ENCODE peak calls at places on chromosomes 7 and 10, in four cellular contexts. M, X, D and A are unnamed samples.

GRCh38 chr10:3784510-3785250 is at the start of gene KLF6:
- DNase-seq in D (no peak), X (peak; percentile 42), M (peak; percentile 51), A (peak; percentile 41)

GRCh38 chr7:102819151-102819550 is 70.4 kb downstream of the FAM185A start:
- DNase-seq in M (no peak), D (no peak), X (no peak), A (no peak)

GRCh38 chr7:101308245-101309085 is 13.1 kb downstream of the IFT22 start:
- DNase-seq in X (peak; percentile 84), D (peak; percentile 75), M (no peak), A (no peak)

GRCh38 chr10:18409599-18410397 is 241.6 kb downstream of the NSUN6 start:
- DNase-seq in X (no peak), D (no peak), M (no peak), A (no peak)

GRCh38 chr10:107740962-107741690 is 576.6 kb upstream of the SORCS1 start:
- DNase-seq in D (no peak), X (no peak), M (peak; percentile 3), A (no peak)

GRCh38 chr10:90960355-90960814 is 39.5 kb upstream of the ANKRD1 start:
- DNase-seq in D (no peak), X (no peak), M (peak; percentile 52), A (no peak)

GRCh38 chr7:108135446-108136190 is 5.5 kb upstream of the LAMB4 start:
- DNase-seq in D (no peak), M (peak; percentile 44), X (peak; percentile 6), A (no peak)

GRCh38 chr7:36651404-36651803 is 72.9 kb downstream of the AOAH start:
- DNase-seq in X (no peak), M (no peak), D (no peak), A (no peak)

GRCh38 chr10:21500578-21500910 is 24.9 kb downstream of the SKIDA1 start:
- DNase-seq in X (no peak), M (no peak), D (no peak), A (no peak)

GRCh38 chr7:26699761-26700160 is 164.6 kb downstream of the SKAP2 start:
- DNase-seq in X (no peak), M (no peak), D (no peak), A (no peak)

GRCh38 chr7:142864980-142865747 is 10.3 kb downstream of the EPHB6 start:
- DNase-seq in X (no peak), M (no peak), D (no peak), A (no peak)

GRCh38 chr7:131235489-131236317 is 92.0 kb upstream of the MKLN1 start:
- DNase-seq in M (no peak), X (peak; percentile 34), D (no peak), A (no peak)

GRCh38 chr10:58319599-58319998 is 15.2 kb upstream of the UBE2D1 start:
- DNase-seq in M (no peak), D (no peak), X (no peak), A (no peak)

GRCh38 chr10:26860542-26861325 is at the start of gene ABI1:
- DNase-seq in M (peak; percentile 95), D (peak; percentile 98), X (peak; percentile 97), A (peak; percentile 94)
- TF ChIP-seq CTCF in M (peak; percentile 60), D (peak; percentile 68), X (peak; percentile 55), A (no peak)

GRCh38 chr10:112347709-112348671 is 25.9 kb upstream of the ACSL5 start:
- DNase-seq in X (peak; percentile 28), M (no peak), D (no peak), A (no peak)

GRCh38 chr10:112346774-112347173 is 27.1 kb upstream of the ACSL5 start:
- DNase-seq in X (no peak), D (no peak), M (no peak), A (no peak)

GRCh38 chr10:112348759-112349158 is 25.2 kb upstream of the ACSL5 start:
- DNase-seq in M (no peak), X (no peak), D (no peak), A (no peak)

GRCh38 chr10:112352044-112352443 is 21.9 kb upstream of the ACSL5 start:
- DNase-seq in X (peak; percentile 2), D (no peak), M (no peak), A (no peak)

GRCh38 chr10:112349521-112350085 is 24.3 kb upstream of the ACSL5 start:
- DNase-seq in D (no peak), M (no peak), X (peak; percentile 2), A (no peak)
- TF ChIP-seq CTCF in D (no peak), M (no peak), X (no peak), A (no peak)

GRCh38 chr7:32915041-32915536 is 23.5 kb upstream of the KBTBD2 start:
- DNase-seq in D (no peak), M (no peak), X (no peak), A (no peak)

GRCh38 chr7:32910195-32910594 is 18.6 kb upstream of the KBTBD2 start:
- DNase-seq in M (no peak), D (no peak), X (no peak), A (no peak)

GRCh38 chr7:32916006-32916405 is 24.4 kb upstream of the KBTBD2 start:
- DNase-seq in X (no peak), D (no peak), M (no peak), A (no peak)

DNA sequence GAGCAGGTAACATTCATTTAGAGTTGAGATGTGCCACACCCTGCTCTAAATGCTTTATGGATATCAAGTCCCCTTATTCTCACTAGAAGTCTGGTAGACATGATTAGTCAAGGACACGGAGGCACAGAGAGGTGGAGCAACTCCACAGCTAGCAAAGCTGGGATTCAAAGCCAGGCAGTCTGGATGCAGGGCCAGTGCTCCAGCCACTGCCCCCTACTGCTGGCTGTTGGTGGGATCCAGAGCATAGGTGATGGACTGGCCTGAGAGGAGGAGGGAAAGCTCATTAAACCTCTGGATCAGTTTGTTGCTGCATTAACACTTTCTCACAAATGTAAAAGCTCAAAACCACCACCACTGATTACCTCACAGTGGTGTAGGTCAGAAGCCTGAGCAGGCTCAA is 22.6 kb upstream of the KBTBD2 start:
- DNase-seq in M (no peak), D (no peak), X (no peak), A (no peak)
- TF ChIP-seq CTCF in M (no peak), D (no peak), X (no peak), A (no peak)

DNA sequence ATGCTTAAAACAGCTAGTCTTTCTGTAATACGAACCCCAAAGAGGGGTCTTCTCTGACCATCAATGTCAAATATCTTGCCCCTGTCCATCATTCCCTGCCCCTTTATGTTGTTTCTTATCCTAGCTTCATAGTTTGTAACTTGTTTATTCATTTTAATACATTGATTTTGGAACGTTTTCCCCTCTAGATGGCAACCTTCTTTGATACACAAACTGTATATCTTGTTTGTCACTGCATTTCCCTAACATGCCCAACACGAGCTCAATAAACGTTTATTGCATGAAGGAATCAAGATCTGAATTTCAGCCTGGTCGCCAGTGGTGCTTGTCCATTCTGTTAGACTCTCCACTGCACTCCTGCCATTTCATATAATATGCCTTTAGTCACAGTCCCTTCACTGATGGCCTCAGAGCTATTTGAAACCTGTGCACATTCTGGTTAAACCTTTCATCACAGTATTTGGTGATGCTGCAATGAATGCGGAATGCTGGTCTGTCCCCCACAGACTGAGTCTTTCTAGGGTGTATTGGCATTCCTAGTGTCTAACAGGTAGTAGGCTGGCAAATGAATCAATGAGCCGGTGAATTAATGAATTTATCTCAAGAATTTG is 55.0 kb upstream of the FRMD4A start:
- DNase-seq in D (no peak), M (no peak), X (no peak), A (no peak)
- TF ChIP-seq CTCF in D (no peak), M (no peak), X (no peak), A (no peak)

GRCh38 chr10:33201971-33202370 is 132.5 kb downstream of the NRP1 start:
- DNase-seq in X (no peak), D (no peak), M (no peak), A (no peak)
- TF ChIP-seq CTCF in X (no peak), D (no peak), M (no peak), A (no peak)